ENCODE peak calls at places on chromosomes 1 and 21, in six cellular contexts. R is GM12865, Z is cardiac fibroblast, F is mammary epithelial cell, H is lower leg skin, L is ovary. O is an unnamed sample.

GRCh38 chr1:19356266-19356665 is 44.1 kb downstream of the SLC66A1 start:
- DNase-seq in R (no peak), Z (no peak), F (no peak), H (no peak), L (no peak), O (no peak)

GRCh38 chr1:238552271-238552670 is 661.5 kb upstream of the ZP4 start:
- DNase-seq in R (no peak), Z (peak), F (no peak), H (no peak), L (no peak), O (no peak)

GRCh38 chr1:167935252-167936067 is 1.0 kb upstream of the DCAF6 start:
- DNase-seq in R (peak), Z (peak), F (peak), H (no peak), L (peak), O (peak)

GRCh38 chr21:25862596-25862995 is 127.8 kb downstream of the GABPA start:
- DNase-seq in R (peak), Z (peak), F (peak), H (no peak), L (no peak), O (peak)

GRCh38 chr1:111448482-111448917 is 556 bp downstream of the WDR77 start:
- DNase-seq in R (no peak), Z (peak), F (peak), H (no peak), L (no peak), O (no peak)

GRCh38 chr1:20051218-20051829 is 18.7 kb upstream of the PLA2G5 start:
- DNase-seq in R (no peak), Z (no peak), F (peak), H (no peak), L (no peak), O (no peak)

GRCh38 chr1:234727018-234727757 is 117.2 kb upstream of the IRF2BP2 start:
- DNase-seq in R (peak), Z (no peak), F (peak), H (no peak), L (no peak), O (peak)

GRCh38 chr1:179029293-179029692 is 3.6 kb downstream of the FAM20B start:
- DNase-seq in R (peak), Z (no peak), F (no peak), H (no peak), L (no peak), O (no peak)

GRCh38 chr1:67735806-67736627 is 51.0 kb downstream of the GADD45A start:
- DNase-seq in R (peak), Z (peak), F (peak), H (peak), L (peak), O (peak)

GRCh38 chr21:29205988-29206387 is 75.5 kb downstream of the MAP3K7CL start:
- DNase-seq in R (no peak), Z (no peak), F (no peak), H (no peak), L (no peak), O (no peak)

GRCh38 chr1:31644560-31645273 is at the start of gene PEF1:
- DNase-seq in R (peak), Z (peak), F (peak), H (peak), L (peak), O (peak)

GRCh38 chr1:31643976-31644559 is 608 bp downstream of the PEF1 start:
- DNase-seq in R (no peak), Z (no peak), F (no peak), H (no peak), L (no peak), O (no peak)

GRCh38 chr1:31647106-31647505 is 2.4 kb upstream of the PEF1 start:
- DNase-seq in R (no peak), Z (no peak), F (no peak), H (no peak), L (no peak), O (no peak)

GRCh38 chr1:31646259-31646960 is 1.7 kb upstream of the PEF1 start:
- DNase-seq in R (no peak), Z (no peak), F (no peak), H (no peak), L (no peak), O (no peak)

DNA sequence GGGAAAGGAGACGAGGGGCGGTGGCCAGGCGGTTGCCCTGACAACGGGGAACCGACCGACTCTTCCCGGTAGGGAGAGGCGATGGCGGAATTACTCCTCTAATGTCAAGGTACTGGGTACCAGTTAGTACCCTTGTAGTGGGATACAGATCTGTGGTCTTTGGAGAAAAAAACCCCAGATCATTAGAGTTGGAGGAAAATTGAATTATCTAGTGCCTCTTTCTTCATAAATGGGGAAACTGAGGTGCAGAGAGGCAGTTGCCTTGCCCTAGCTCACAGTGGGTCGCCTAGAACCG is 545 bp upstream of the PEF1 start:
- DNase-seq in R (no peak), Z (no peak), F (no peak), H (no peak), L (no peak), O (no peak)
- H3K4me3 ChIP-seq in R (peak), Z (peak), F (peak), H (peak), L (peak), O (peak)

GRCh38 chr1:169108897-169109560 is 2.5 kb downstream of the ATP1B1 start:
- DNase-seq in R (peak), Z (no peak), F (no peak), H (no peak), L (no peak), O (no peak)
- TF ChIP-seq CTCF in R (peak), Z (peak), F (peak), H (no peak), L (peak), O (peak)

GRCh38 chr1:16110456-16110855 is 37.0 kb upstream of the FAM131C start:
- DNase-seq in R (no peak), Z (no peak), F (no peak), H (no peak), L (no peak), O (no peak)
- H3K4me3 ChIP-seq in R (no peak), Z (no peak), F (no peak), H (no peak), L (no peak), O (no peak)

DNA sequence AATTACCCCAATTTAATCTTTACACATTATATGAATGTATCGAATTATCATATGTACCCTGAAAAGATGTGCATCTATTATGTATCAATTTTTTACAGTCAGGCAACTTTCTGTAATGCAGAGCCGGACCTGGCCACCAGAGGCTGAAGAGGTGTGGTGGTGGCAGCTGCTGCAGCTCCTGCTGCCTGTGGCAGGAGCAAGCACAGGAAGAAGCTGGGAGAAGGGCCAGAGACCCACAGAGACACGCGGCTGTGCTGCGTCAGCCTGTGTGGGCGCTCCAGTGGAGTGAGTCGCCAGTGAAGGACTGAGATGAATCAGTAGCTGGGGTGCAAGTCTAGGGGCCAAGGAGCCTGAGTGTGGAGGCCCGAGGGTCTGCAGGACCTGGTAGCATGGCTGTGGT is 74.3 kb upstream of the COG2 start:
- DNase-seq in R (peak), Z (peak), F (peak), H (no peak), L (no peak), O (no peak)
- TF ChIP-seq CTCF in R (peak), Z (no peak), F (peak), H (no peak), L (no peak), O (peak)

GRCh38 chr1:92134331-92134730 is 54.2 kb downstream of the BTBD8 start:
- DNase-seq in R (no peak), Z (no peak), F (no peak), H (no peak), L (no peak), O (no peak)
- H3K4me3 ChIP-seq in R (no peak), Z (no peak), F (no peak), H (no peak), L (no peak), O (no peak)

GRCh38 chr1:159821171-159821867 is 5.4 kb upstream of the SLAMF8 start:
- DNase-seq in R (no peak), Z (peak), F (no peak), H (no peak), L (no peak), O (no peak)
- TF ChIP-seq CTCF in R (no peak), Z (peak), F (no peak), H (no peak), L (no peak), O (no peak)

GRCh38 chr21:42063206-42063577 is 7.9 kb upstream of the UMODL1 start:
- DNase-seq in R (peak), Z (no peak), F (no peak), H (no peak), L (no peak), O (no peak)
- H3K4me3 ChIP-seq in R (peak), Z (no peak), F (no peak), H (no peak), L (no peak), O (peak)

GRCh38 chr21:44024895-44025353 is 12.8 kb downstream of the TRAPPC10 start:
- DNase-seq in R (no peak), Z (peak), F (peak), H (peak), L (peak), O (no peak)
- TF ChIP-seq CTCF in R (no peak), Z (peak), F (no peak), H (no peak), L (no peak), O (no peak)

GRCh38 chr1:41917051-41917530 is 1.6 kb downstream of the HIVEP3 start:
- DNase-seq in R (no peak), Z (no peak), F (no peak), H (no peak), L (no peak), O (no peak)

GRCh38 chr1:41919764-41920397 is 1.2 kb upstream of the HIVEP3 start:
- DNase-seq in R (peak), Z (peak), F (no peak), H (no peak), L (no peak), O (peak)

GRCh38 chr1:41919131-41919530 is 409 bp upstream of the HIVEP3 start:
- DNase-seq in R (no peak), Z (no peak), F (no peak), H (no peak), L (no peak), O (no peak)

GRCh38 chr1:41917835-41918449 is 780 bp downstream of the HIVEP3 start:
- DNase-seq in R (peak), Z (no peak), F (peak), H (no peak), L (no peak), O (no peak)

GRCh38 chr1:41918450-41919043 is at the start of gene HIVEP3:
- DNase-seq in R (no peak), Z (peak), F (peak), H (no peak), L (no peak), O (no peak)
- H3K4me3 ChIP-seq in R (peak), Z (peak), F (peak), H (peak), L (peak), O (peak)